ENCODE peak calls at places on chromosomes 12 and 14, in four cellular contexts. One of them, this sample, is unnamed.

GRCh38 chr12:43291516-43291915 is 260.5 kb downstream of the ADAMTS20 start:
- DNase-seq in AG10803: no peak
- DNase-seq in mammary epithelial cell: no peak
- DNase-seq in AG09309: no peak
- DNase-seq in this sample: no peak

GRCh38 chr14:30240685-30241084 is 313.0 kb upstream of the PRKD1 start:
- DNase-seq in AG10803: no peak
- DNase-seq in mammary epithelial cell: no peak
- DNase-seq in AG09309: no peak
- DNase-seq in this sample: no peak

GRCh38 chr14:52312872-52313492 is 1.1 kb upstream of the PTGER2 start:
- DNase-seq in AG09309: no peak
- DNase-seq in mammary epithelial cell: no peak
- DNase-seq in AG10803: peak
- DNase-seq in this sample: no peak

GRCh38 chr14:81268016-81268416 is 47.3 kb upstream of the GTF2A1 start:
- DNase-seq in AG10803: no peak
- DNase-seq in mammary epithelial cell: peak
- DNase-seq in AG09309: no peak
- DNase-seq in this sample: no peak

GRCh38 chr12:104742551-104742961 is 215.5 kb downstream of the SLC41A2 start:
- DNase-seq in mammary epithelial cell: no peak
- DNase-seq in AG09309: no peak
- DNase-seq in AG10803: no peak
- DNase-seq in this sample: no peak

GRCh38 chr14:103693514-103693913 is 21.7 kb downstream of the XRCC3 start:
- DNase-seq in mammary epithelial cell: peak
- DNase-seq in AG09309: no peak
- DNase-seq in AG10803: no peak
- DNase-seq in this sample: no peak

GRCh38 chr12:114673169-114673833 is 10.7 kb downstream of the TBX3 start:
- DNase-seq in AG10803: peak
- DNase-seq in AG09309: no peak
- DNase-seq in mammary epithelial cell: peak
- DNase-seq in this sample: no peak

GRCh38 chr12:94100254-94100653 is 48.1 kb upstream of the PLXNC1 start:
- DNase-seq in AG10803: peak
- DNase-seq in mammary epithelial cell: peak
- DNase-seq in AG09309: peak
- DNase-seq in this sample: no peak

GRCh38 chr12:68229956-68230355 is 4.3 kb upstream of the IL26 start:
- DNase-seq in mammary epithelial cell: peak
- DNase-seq in AG10803: no peak
- DNase-seq in AG09309: no peak
- DNase-seq in this sample: no peak

GRCh38 chr12:103455020-103455763 is 40.6 kb downstream of the C12orf42 start:
- DNase-seq in mammary epithelial cell: no peak
- DNase-seq in AG10803: no peak
- DNase-seq in AG09309: no peak
- DNase-seq in this sample: peak

GRCh38 chr14:64745511-64746041 is 41.4 kb downstream of the PLEKHG3 start:
- DNase-seq in AG09309: no peak
- DNase-seq in AG10803: peak
- DNase-seq in mammary epithelial cell: no peak
- DNase-seq in this sample: no peak

GRCh38 chr12:46948936-46949555 is 123.2 kb upstream of the SLC38A4 start:
- DNase-seq in mammary epithelial cell: no peak
- DNase-seq in AG09309: no peak
- DNase-seq in AG10803: peak
- DNase-seq in this sample: no peak

GRCh38 chr14:34013714-34014055 is 62.8 kb upstream of the EGLN3 start:
- DNase-seq in AG09309: no peak
- DNase-seq in AG10803: no peak
- DNase-seq in mammary epithelial cell: no peak
- DNase-seq in this sample: peak

GRCh38 chr14:97120204-97121120 is 323.3 kb downstream of the VRK1 start:
- DNase-seq in mammary epithelial cell: no peak
- DNase-seq in AG09309: no peak
- DNase-seq in AG10803: no peak
- DNase-seq in this sample: no peak

GRCh38 chr12:132320767-132321211 is 8.6 kb downstream of the GALNT9 start:
- DNase-seq in mammary epithelial cell: no peak
- DNase-seq in AG10803: no peak
- DNase-seq in AG09309: no peak
- DNase-seq in this sample: no peak

GRCh38 chr14:63205850-63206249 is 1.6 kb downstream of the RHOJ start:
- DNase-seq in AG09309: no peak
- DNase-seq in AG10803: no peak
- DNase-seq in mammary epithelial cell: peak
- DNase-seq in this sample: no peak

GRCh38 chr14:83909507-83909906 is 1620.4 kb upstream of the FLRT2 start:
- DNase-seq in AG10803: no peak
- DNase-seq in AG09309: no peak
- DNase-seq in mammary epithelial cell: no peak
- DNase-seq in this sample: no peak

GRCh38 chr12:98885778-98886177 is 240.7 kb downstream of the APAF1 start:
- DNase-seq in AG09309: no peak
- DNase-seq in AG10803: no peak
- DNase-seq in mammary epithelial cell: no peak
- DNase-seq in this sample: no peak

GRCh38 chr14:85528080-85528881 is 1.7 kb upstream of the FLRT2 start:
- DNase-seq in AG09309: peak
- DNase-seq in AG10803: peak
- DNase-seq in mammary epithelial cell: peak
- DNase-seq in this sample: no peak

GRCh38 chr14:86543531-86543930 is 1013.6 kb downstream of the FLRT2 start:
- DNase-seq in mammary epithelial cell: no peak
- DNase-seq in AG10803: peak
- DNase-seq in AG09309: no peak
- DNase-seq in this sample: no peak

GRCh38 chr12:12726543-12727093 is 9.4 kb downstream of the CDKN1B start:
- DNase-seq in mammary epithelial cell: peak
- DNase-seq in AG09309: peak
- DNase-seq in AG10803: peak
- DNase-seq in this sample: no peak

GRCh38 chr14:104580961-104581360 is 1.4 kb downstream of the C14orf180 start:
- DNase-seq in AG10803: no peak
- DNase-seq in AG09309: no peak
- DNase-seq in mammary epithelial cell: peak
- DNase-seq in this sample: no peak

GRCh38 chr14:47917344-47917954 is 242.0 kb upstream of the MDGA2 start:
- DNase-seq in mammary epithelial cell: peak
- DNase-seq in AG10803: no peak
- DNase-seq in AG09309: no peak
- DNase-seq in this sample: no peak

GRCh38 chr12:62123721-62124203 is 136.4 kb upstream of the USP15 start:
- DNase-seq in AG09309: peak
- DNase-seq in AG10803: peak
- DNase-seq in mammary epithelial cell: peak
- DNase-seq in this sample: peak

GRCh38 chr12:54411398-54412241 is 7.4 kb downstream of the ITGA5 start:
- DNase-seq in AG10803: peak
- DNase-seq in AG09309: peak
- DNase-seq in mammary epithelial cell: peak
- DNase-seq in this sample: no peak

GRCh38 chr12:68020699-68021098 is 31.5 kb downstream of the IFNG-AS1 start:
- DNase-seq in AG10803: no peak
- DNase-seq in AG09309: no peak
- DNase-seq in mammary epithelial cell: no peak
- DNase-seq in this sample: no peak

DNA sequence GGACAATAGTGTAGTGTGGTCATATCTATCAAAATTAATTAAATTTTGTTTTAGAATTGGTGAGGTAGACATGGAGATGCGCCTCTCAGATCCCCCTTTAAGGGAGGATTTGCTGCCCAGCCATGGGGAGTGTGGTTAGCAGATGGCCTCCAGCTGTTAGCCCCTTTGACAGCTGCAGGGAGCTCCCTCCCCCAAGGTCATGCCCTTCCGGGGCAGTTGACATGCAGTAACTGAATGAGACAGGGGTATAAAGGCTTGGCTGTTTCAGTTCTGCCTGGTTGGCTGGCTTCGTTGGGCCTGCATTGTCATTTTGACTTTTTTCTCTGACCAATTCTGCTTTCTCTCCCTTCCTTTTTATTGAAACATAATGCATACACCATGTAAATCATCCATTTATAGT is 291.5 kb upstream of the SRRM4 start:
- DNase-seq in mammary epithelial cell: no peak
- DNase-seq in AG10803: no peak
- DNase-seq in AG09309: no peak
- DNase-seq in this sample: no peak
- TF ChIP-seq CTCF in mammary epithelial cell: no peak
- TF ChIP-seq CTCF in AG10803: no peak
- TF ChIP-seq CTCF in AG09309: no peak
- TF ChIP-seq CTCF in this sample: no peak

GRCh38 chr14:74488788-74489397 is 4.2 kb downstream of the NPC2 start:
- DNase-seq in AG09309: no peak
- DNase-seq in mammary epithelial cell: peak
- DNase-seq in AG10803: peak
- DNase-seq in this sample: no peak

GRCh38 chr14:74495356-74495755 is 1.8 kb downstream of the ISCA2 start:
- DNase-seq in AG10803: no peak
- DNase-seq in mammary epithelial cell: no peak
- DNase-seq in AG09309: no peak
- DNase-seq in this sample: no peak

GRCh38 chr14:74493343-74494261 is at the start of gene ISCA2:
- DNase-seq in mammary epithelial cell: peak
- DNase-seq in AG09309: peak
- DNase-seq in AG10803: peak
- DNase-seq in this sample: peak

GRCh38 chr14:74492413-74493342 is at the start of gene NPC2:
- DNase-seq in AG09309: no peak
- DNase-seq in AG10803: no peak
- DNase-seq in mammary epithelial cell: no peak
- DNase-seq in this sample: no peak

GRCh38 chr14:74491952-74492351 is 1.2 kb downstream of the NPC2 start:
- DNase-seq in mammary epithelial cell: peak
- DNase-seq in AG10803: peak
- DNase-seq in AG09309: no peak
- DNase-seq in this sample: peak
- TF ChIP-seq CTCF in mammary epithelial cell: peak
- TF ChIP-seq CTCF in AG10803: peak
- TF ChIP-seq CTCF in AG09309: peak
- TF ChIP-seq CTCF in this sample: peak

GRCh38 chr12:106138646-106139421 is at the start of gene NUAK1:
- DNase-seq in AG09309: no peak
- DNase-seq in AG10803: peak
- DNase-seq in mammary epithelial cell: peak
- DNase-seq in this sample: peak
- TF ChIP-seq CTCF in AG09309: no peak
- TF ChIP-seq CTCF in AG10803: no peak
- TF ChIP-seq CTCF in mammary epithelial cell: no peak
- TF ChIP-seq CTCF in this sample: no peak

DNA sequence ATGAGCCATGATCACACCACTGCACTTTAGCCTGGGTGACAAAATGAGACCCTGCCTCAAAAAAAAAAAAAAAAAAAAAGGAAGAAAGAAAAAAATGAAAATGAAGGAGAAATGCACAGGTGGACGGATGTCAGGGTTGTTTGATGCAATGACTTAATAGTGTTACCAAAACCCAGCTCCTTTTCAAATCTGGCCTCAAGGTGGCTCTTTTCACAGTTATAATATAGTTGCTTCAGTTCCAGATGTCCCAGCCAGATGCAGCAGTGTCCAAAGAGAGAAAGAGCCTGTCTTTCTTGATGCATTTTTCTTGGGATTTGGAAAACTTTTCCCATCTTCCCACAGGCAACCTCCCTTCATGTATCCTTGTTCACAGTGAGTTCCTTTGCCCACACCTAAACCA is 36.5 kb downstream of the KCNMB4 start:
- DNase-seq in AG09309: no peak
- DNase-seq in AG10803: peak
- DNase-seq in mammary epithelial cell: no peak
- DNase-seq in this sample: no peak
- TF ChIP-seq CTCF in AG09309: peak
- TF ChIP-seq CTCF in AG10803: peak
- TF ChIP-seq CTCF in mammary epithelial cell: no peak
- TF ChIP-seq CTCF in this sample: no peak

GRCh38 chr12:10027311-10028099 is 3.0 kb upstream of the CLEC9A start:
- DNase-seq in AG09309: peak
- DNase-seq in AG10803: peak
- DNase-seq in mammary epithelial cell: peak
- DNase-seq in this sample: no peak
- TF ChIP-seq CTCF in AG09309: no peak
- TF ChIP-seq CTCF in AG10803: no peak
- TF ChIP-seq CTCF in mammary epithelial cell: no peak
- TF ChIP-seq CTCF in this sample: no peak

GRCh38 chr12:58388261-58388660 is 446.9 kb downstream of the ATP23 start:
- DNase-seq in mammary epithelial cell: peak
- DNase-seq in AG10803: peak
- DNase-seq in AG09309: no peak
- DNase-seq in this sample: no peak
- TF ChIP-seq CTCF in mammary epithelial cell: no peak
- TF ChIP-seq CTCF in AG10803: no peak
- TF ChIP-seq CTCF in AG09309: no peak
- TF ChIP-seq CTCF in this sample: no peak

GRCh38 chr14:69288001-69288771 is 28.2 kb downstream of the GALNT16 start:
- DNase-seq in AG10803: peak
- DNase-seq in mammary epithelial cell: no peak
- DNase-seq in AG09309: peak
- DNase-seq in this sample: no peak
- TF ChIP-seq CTCF in AG10803: peak
- TF ChIP-seq CTCF in mammary epithelial cell: no peak
- TF ChIP-seq CTCF in AG09309: peak
- TF ChIP-seq CTCF in this sample: no peak

DNA sequence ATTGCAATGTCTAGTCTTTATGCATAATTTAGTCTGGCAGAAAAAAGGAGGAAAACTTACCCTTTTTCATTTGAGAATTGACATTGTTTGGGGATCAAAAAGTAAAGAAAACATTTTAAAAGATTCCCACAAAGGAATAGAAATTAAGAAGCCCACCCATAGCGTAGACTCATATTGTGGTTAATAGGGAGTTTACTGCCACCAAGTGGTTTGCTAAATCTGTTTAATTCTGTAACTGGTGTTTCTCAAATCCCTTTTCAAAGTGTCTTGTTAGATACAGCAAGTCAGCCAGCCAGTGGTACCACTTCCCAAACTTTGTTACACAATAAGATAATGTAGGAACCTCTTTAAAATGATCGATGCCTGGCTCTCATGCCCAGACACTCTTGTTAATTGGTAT is 180.3 kb downstream of the IPO8 start:
- DNase-seq in AG10803: no peak
- DNase-seq in mammary epithelial cell: no peak
- DNase-seq in AG09309: no peak
- DNase-seq in this sample: no peak
- TF ChIP-seq CTCF in AG10803: no peak
- TF ChIP-seq CTCF in mammary epithelial cell: no peak
- TF ChIP-seq CTCF in AG09309: no peak
- TF ChIP-seq CTCF in this sample: no peak

DNA sequence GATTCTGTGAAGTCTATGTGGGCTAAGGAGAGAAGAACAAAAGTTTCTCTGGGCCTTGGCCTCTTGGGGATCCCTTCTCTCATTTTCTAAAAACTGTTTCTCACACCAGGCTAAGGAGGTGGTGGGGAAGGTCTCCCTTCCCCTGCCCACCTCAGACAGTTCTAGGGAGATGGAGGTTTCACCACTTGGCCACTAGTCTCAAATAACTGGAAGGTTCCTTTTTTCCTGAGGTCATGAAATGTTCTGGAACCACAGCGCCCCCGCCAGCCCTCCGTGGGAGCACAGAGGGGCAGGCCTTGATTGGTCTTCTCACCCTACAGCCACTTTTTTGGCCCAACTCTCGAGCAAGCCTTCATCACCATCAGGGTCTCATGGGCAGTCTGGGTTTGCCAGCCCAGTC is 12.6 kb downstream of the C12orf43 start:
- DNase-seq in AG09309: no peak
- DNase-seq in mammary epithelial cell: no peak
- DNase-seq in AG10803: no peak
- DNase-seq in this sample: no peak
- TF ChIP-seq CTCF in AG09309: peak
- TF ChIP-seq CTCF in mammary epithelial cell: no peak
- TF ChIP-seq CTCF in AG10803: no peak
- TF ChIP-seq CTCF in this sample: no peak